ENCODE peak calls at places on chromosome 1, in six cellular contexts. F is CD8-positive, alpha-beta T cell; K is brain microvascular endothelial cell; O is activated CD8-positive, alpha-beta memory T cell treated with anti-CD3 and anti-CD28 coated beads for 24 hours; U is neuronal stem cell; N is caudate nucleus. I is an unnamed sample.

GRCh38 chr1:14826172-14826636 is 227.7 kb downstream of the KAZN start:
- DNase-seq in O (no peak), F (no peak), N (no peak), U (no peak), K (peak), I (no peak)

GRCh38 chr1:228336308-228337030 is 70.2 kb downstream of the TRIM11 start:
- DNase-seq in N (no peak), O (no peak), K (no peak), U (no peak), F (no peak), I (no peak)

GRCh38 chr1:188670837-188671236 is 1806.8 kb downstream of the BRINP3 start:
- DNase-seq in N (no peak), O (no peak), K (no peak), U (no peak), F (no peak), I (no peak)

GRCh38 chr1:176073524-176074157 is 133.4 kb downstream of the COP1 start:
- DNase-seq in N (no peak), F (no peak), O (no peak), U (peak), K (peak), I (peak)

GRCh38 chr1:162372159-162373071 is 4.2 kb downstream of the SPATA46 start:
- DNase-seq in U (no peak), O (no peak), F (no peak), N (no peak), K (no peak), I (no peak)

GRCh38 chr1:94961994-94962744 is 35.3 kb upstream of the CNN3 start:
- DNase-seq in F (no peak), N (no peak), O (no peak), K (no peak), U (no peak), I (no peak)

GRCh38 chr1:23546897-23547596 is 12.3 kb downstream of the ID3 start:
- DNase-seq in K (no peak), F (no peak), N (no peak), U (no peak), O (no peak), I (no peak)

GRCh38 chr1:168234846-168235547 is 9.2 kb downstream of the SFT2D2 start:
- DNase-seq in N (no peak), F (peak), K (peak), O (no peak), U (no peak), I (no peak)

GRCh38 chr1:113931456-113931855 is 2.3 kb downstream of the HIPK1 start:
- DNase-seq in F (no peak), K (peak), U (no peak), N (no peak), O (no peak), I (peak)

GRCh38 chr1:31625561-31626272 is 8.2 kb downstream of the HCRTR1 start:
- DNase-seq in N (no peak), K (peak), U (no peak), O (no peak), F (no peak), I (no peak)

GRCh38 chr1:241356519-241357365 is at the start of gene RGS7:
- DNase-seq in O (no peak), U (peak), K (peak), N (peak), F (no peak), I (peak)

GRCh38 chr1:37930246-37931142 is 16.4 kb downstream of the INPP5B start:
- DNase-seq in F (peak), U (no peak), O (peak), K (no peak), N (no peak), I (no peak)

GRCh38 chr1:39131940-39132339 is 72.6 kb upstream of the MACF1 start:
- DNase-seq in N (no peak), K (no peak), O (no peak), U (no peak), F (no peak), I (no peak)

GRCh38 chr1:171966426-171967220 is 125.3 kb downstream of the DNM3 start:
- DNase-seq in F (no peak), O (no peak), K (no peak), N (no peak), U (no peak), I (no peak)

GRCh38 chr1:20521960-20522861 is 14.3 kb upstream of the MUL1 start:
- DNase-seq in O (peak), F (peak), U (peak), N (peak), K (peak), I (peak)

GRCh38 chr1:76238094-76238551 is 163.6 kb downstream of the ST6GALNAC3 start:
- DNase-seq in U (no peak), O (no peak), N (no peak), F (no peak), K (no peak), I (no peak)

GRCh38 chr1:8880068-8880676 is 1.7 kb upstream of the ENO1 start:
- DNase-seq in N (no peak), F (no peak), O (no peak), U (no peak), K (peak), I (no peak)

GRCh38 chr1:167110586-167110985 is 16.7 kb downstream of the STYXL2 start:
- DNase-seq in K (no peak), F (no peak), U (no peak), O (no peak), N (no peak), I (no peak)

GRCh38 chr1:233368106-233368783 is 40.7 kb downstream of the MAP3K21 start:
- DNase-seq in N (no peak), F (no peak), U (no peak), O (no peak), K (no peak), I (no peak)

GRCh38 chr1:150366416-150367296 is 2.7 kb downstream of the RPRD2 start:
- DNase-seq in F (no peak), K (no peak), O (peak), U (no peak), N (no peak), I (no peak)

GRCh38 chr1:168958562-168959289 is 147.8 kb upstream of the ATP1B1 start:
- DNase-seq in U (no peak), O (no peak), N (no peak), K (no peak), F (no peak), I (no peak)

GRCh38 chr1:3688356-3688755 is 36.0 kb downstream of the TP73 start:
- DNase-seq in O (no peak), U (no peak), F (no peak), K (no peak), N (no peak), I (no peak)

GRCh38 chr1:153353226-153353947 is 4.3 kb upstream of the S100A9 start:
- DNase-seq in K (no peak), N (no peak), F (no peak), U (no peak), O (peak), I (no peak)

GRCh38 chr1:246450485-246451251 is 56.4 kb downstream of the SMYD3 start:
- DNase-seq in O (no peak), F (no peak), K (no peak), U (peak), N (no peak), I (peak)

GRCh38 chr1:8276932-8277331 is 41.0 kb upstream of the SLC45A1 start:
- DNase-seq in U (no peak), K (no peak), O (no peak), N (no peak), F (no peak), I (no peak)

GRCh38 chr1:185537601-185538000 is 196.6 kb upstream of the HMCN1 start:
- DNase-seq in F (no peak), U (no peak), K (no peak), N (no peak), O (no peak), I (no peak)

GRCh38 chr1:7984826-7985225 is 23.3 kb downstream of the PARK7 start:
- DNase-seq in F (no peak), U (peak), K (no peak), N (no peak), O (no peak), I (no peak)

GRCh38 chr1:204520834-204521709 is 4.9 kb downstream of the MDM4 start:
- DNase-seq in F (peak), U (no peak), N (no peak), K (peak), O (no peak), I (no peak)

GRCh38 chr1:54791880-54792522 is 9.1 kb downstream of the TTC22 start:
- DNase-seq in N (no peak), U (no peak), K (peak), O (peak), F (no peak), I (no peak)

I was measured in frontal cortex.